ENCODE peak calls at places on chromosomes 7 and 10, in five cellular contexts. F is small intestine; W is ELF-1; C is NCI-H1436; Z is CD4-positive, alpha-beta T cell. V is an unnamed sample.

GRCh38 chr10:17989908-17990767 is 38.4 kb downstream of the SLC39A12 start:
- DNase-seq in F (no peak), Z (no peak), W (no peak), C (no peak), V (no peak)

GRCh38 chr10:88074971-88075370 is 211.5 kb downstream of the PTEN start:
- DNase-seq in W (no peak), Z (no peak), C (no peak), F (no peak), V (no peak)

GRCh38 chr7:100888988-100889760 is at the start of gene UFSP1:
- DNase-seq in W (peak), Z (no peak), C (no peak), F (no peak), V (no peak)

GRCh38 chr7:6320791-6321190 is 48.4 kb upstream of the CYTH3 start:
- DNase-seq in C (no peak), W (no peak), F (no peak), Z (no peak), V (no peak)

GRCh38 chr10:86792768-86793167 is 36.3 kb downstream of the BMPR1A start:
- DNase-seq in F (no peak), Z (no peak), C (no peak), W (no peak), V (no peak)

GRCh38 chr10:100009793-100010676 is at the start of gene DNMBP:
- DNase-seq in F (peak), C (peak), W (peak), Z (peak), V (peak)

GRCh38 chr7:97733276-97734206 is 1.7 kb downstream of the TAC1 start:
- DNase-seq in Z (no peak), F (peak), C (no peak), W (peak), V (no peak)

GRCh38 chr10:34078798-34079470 is 736.2 kb downstream of the PARD3 start:
- DNase-seq in W (no peak), Z (no peak), C (no peak), F (no peak), V (no peak)

GRCh38 chr7:7226407-7226806 is 44.1 kb downstream of the C1GALT1 start:
- DNase-seq in C (no peak), F (no peak), W (no peak), Z (no peak), V (no peak)

GRCh38 chr7:99004216-99004615 is 125.9 kb downstream of the TRRAP start:
- DNase-seq in C (no peak), Z (no peak), F (no peak), W (no peak), V (no peak)

GRCh38 chr7:79506481-79506880 is 53.0 kb upstream of the MAGI2 start:
- DNase-seq in Z (no peak), W (no peak), C (no peak), F (no peak), V (no peak)

GRCh38 chr7:38186593-38187314 is 8.7 kb downstream of the STARD3NL start:
- DNase-seq in F (no peak), C (no peak), W (no peak), Z (no peak), V (no peak)

GRCh38 chr10:131792809-131793208 is 108.0 kb upstream of the PPP2R2D start:
- DNase-seq in C (no peak), Z (no peak), F (no peak), W (no peak), V (no peak)

GRCh38 chr7:99381664-99382075 is 7.1 kb downstream of the ARPC1B start:
- DNase-seq in C (no peak), Z (no peak), W (no peak), F (no peak), V (no peak)

GRCh38 chr7:28405662-28406061 is 6.7 kb upstream of the CREB5 start:
- DNase-seq in C (no peak), W (no peak), Z (no peak), F (no peak), V (no peak)

GRCh38 chr10:14048930-14049613 is 281.7 kb downstream of the FRMD4A start:
- DNase-seq in C (no peak), W (no peak), Z (no peak), F (no peak), V (no peak)

GRCh38 chr10:13922591-13922990 is 335.8 kb downstream of the PRPF18 start:
- DNase-seq in Z (no peak), C (no peak), W (no peak), F (no peak), V (no peak)

GRCh38 chr10:21507066-21507669 is 18.3 kb downstream of the SKIDA1 start:
- DNase-seq in C (no peak), F (no peak), Z (no peak), W (no peak), V (no peak)

V was measured in NCI-H774.